ENCODE peak calls at places on chromosomes 12 and 14, in nine cellular contexts. One of them, this sample, is unnamed.

GRCh38 chr12:43113616-43114015 is 438.4 kb downstream of the ADAMTS20 start:
- DNase-seq in left lung: no peak
- DNase-seq in AG04450: no peak
- DNase-seq in HCT116: no peak
- DNase-seq in fibroblast of the aortic adventitia: no peak
- DNase-seq in GM23338: no peak
- DNase-seq in AG04449: no peak
- DNase-seq in cardiac muscle cell: no peak
- DNase-seq in thoracic aorta: no peak
- DNase-seq in this sample: no peak

GRCh38 chr14:101191086-101191881 is 287.8 kb upstream of the RTL1 start:
- DNase-seq in left lung: no peak
- DNase-seq in AG04450: no peak
- DNase-seq in HCT116: no peak
- DNase-seq in fibroblast of the aortic adventitia: no peak
- DNase-seq in GM23338: no peak
- DNase-seq in AG04449: no peak
- DNase-seq in cardiac muscle cell: no peak
- DNase-seq in thoracic aorta: no peak
- DNase-seq in this sample: no peak

GRCh38 chr12:130133851-130134562 is 28.3 kb upstream of the FZD10 start:
- DNase-seq in left lung: no peak
- DNase-seq in AG04450: no peak
- DNase-seq in HCT116: no peak
- DNase-seq in fibroblast of the aortic adventitia: no peak
- DNase-seq in GM23338: no peak
- DNase-seq in AG04449: no peak
- DNase-seq in cardiac muscle cell: no peak
- DNase-seq in thoracic aorta: no peak
- DNase-seq in this sample: no peak

GRCh38 chr14:54664961-54665360 is 98.0 kb downstream of the SAMD4A start:
- DNase-seq in left lung: no peak
- DNase-seq in AG04450: no peak
- DNase-seq in HCT116: no peak
- DNase-seq in fibroblast of the aortic adventitia: no peak
- DNase-seq in GM23338: no peak
- DNase-seq in AG04449: no peak
- DNase-seq in cardiac muscle cell: no peak
- DNase-seq in thoracic aorta: no peak
- DNase-seq in this sample: no peak

GRCh38 chr14:29227631-29228030 is 461.0 kb downstream of the FOXG1 start:
- DNase-seq in left lung: no peak
- DNase-seq in AG04450: no peak
- DNase-seq in HCT116: no peak
- DNase-seq in fibroblast of the aortic adventitia: peak
- DNase-seq in GM23338: no peak
- DNase-seq in AG04449: no peak
- DNase-seq in cardiac muscle cell: peak
- DNase-seq in thoracic aorta: no peak
- DNase-seq in this sample: peak

GRCh38 chr12:122126713-122127597 is 47.1 kb downstream of the IL31 start:
- DNase-seq in left lung: no peak
- DNase-seq in AG04450: no peak
- DNase-seq in HCT116: no peak
- DNase-seq in fibroblast of the aortic adventitia: peak
- DNase-seq in GM23338: peak
- DNase-seq in AG04449: no peak
- DNase-seq in cardiac muscle cell: no peak
- DNase-seq in thoracic aorta: no peak
- DNase-seq in this sample: peak

GRCh38 chr14:21668377-21668776 is 5.2 kb downstream of the OR4E1 start:
- DNase-seq in left lung: no peak
- DNase-seq in AG04450: no peak
- DNase-seq in HCT116: no peak
- DNase-seq in fibroblast of the aortic adventitia: peak
- DNase-seq in GM23338: no peak
- DNase-seq in AG04449: no peak
- DNase-seq in cardiac muscle cell: peak
- DNase-seq in thoracic aorta: no peak
- DNase-seq in this sample: peak

GRCh38 chr14:96187216-96188050 is 17.2 kb upstream of the BDKRB2 start:
- DNase-seq in left lung: no peak
- DNase-seq in AG04450: no peak
- DNase-seq in HCT116: no peak
- DNase-seq in fibroblast of the aortic adventitia: no peak
- DNase-seq in GM23338: no peak
- DNase-seq in AG04449: no peak
- DNase-seq in cardiac muscle cell: no peak
- DNase-seq in thoracic aorta: no peak
- DNase-seq in this sample: no peak

GRCh38 chr14:102985665-102986064 is 63.2 kb downstream of the AMN start:
- DNase-seq in left lung: no peak
- DNase-seq in AG04450: no peak
- DNase-seq in HCT116: no peak
- DNase-seq in fibroblast of the aortic adventitia: peak
- DNase-seq in GM23338: no peak
- DNase-seq in AG04449: no peak
- DNase-seq in cardiac muscle cell: no peak
- DNase-seq in thoracic aorta: no peak
- DNase-seq in this sample: no peak

GRCh38 chr12:93733928-93734327 is 56.8 kb downstream of the CRADD start:
- DNase-seq in left lung: no peak
- DNase-seq in AG04450: no peak
- DNase-seq in HCT116: no peak
- DNase-seq in fibroblast of the aortic adventitia: no peak
- DNase-seq in GM23338: no peak
- DNase-seq in AG04449: no peak
- DNase-seq in cardiac muscle cell: no peak
- DNase-seq in thoracic aorta: no peak
- DNase-seq in this sample: no peak

GRCh38 chr14:99252940-99253868 is 18.8 kb downstream of the BCL11B start:
- DNase-seq in left lung: no peak
- DNase-seq in AG04450: no peak
- DNase-seq in HCT116: no peak
- DNase-seq in fibroblast of the aortic adventitia: no peak
- DNase-seq in GM23338: no peak
- DNase-seq in AG04449: no peak
- DNase-seq in cardiac muscle cell: no peak
- DNase-seq in thoracic aorta: no peak
- DNase-seq in this sample: no peak

GRCh38 chr14:96863327-96863985 is 66.3 kb downstream of the VRK1 start:
- DNase-seq in left lung: no peak
- DNase-seq in AG04450: no peak
- DNase-seq in HCT116: no peak
- DNase-seq in fibroblast of the aortic adventitia: no peak
- DNase-seq in GM23338: peak
- DNase-seq in AG04449: no peak
- DNase-seq in cardiac muscle cell: peak
- DNase-seq in thoracic aorta: no peak
- DNase-seq in this sample: no peak

GRCh38 chr12:77151030-77151429 is 85.7 kb upstream of the E2F7 start:
- DNase-seq in left lung: no peak
- DNase-seq in AG04450: no peak
- DNase-seq in HCT116: no peak
- DNase-seq in fibroblast of the aortic adventitia: no peak
- DNase-seq in GM23338: no peak
- DNase-seq in AG04449: no peak
- DNase-seq in cardiac muscle cell: no peak
- DNase-seq in thoracic aorta: no peak
- DNase-seq in this sample: peak

GRCh38 chr12:40063424-40063823 is 42.5 kb downstream of the SLC2A13 start:
- DNase-seq in left lung: no peak
- DNase-seq in AG04450: no peak
- DNase-seq in HCT116: no peak
- DNase-seq in fibroblast of the aortic adventitia: peak
- DNase-seq in GM23338: no peak
- DNase-seq in AG04449: no peak
- DNase-seq in cardiac muscle cell: peak
- DNase-seq in thoracic aorta: no peak
- DNase-seq in this sample: peak

GRCh38 chr14:30559638-30560071 is 697 bp downstream of the G2E3 start:
- DNase-seq in left lung: no peak
- DNase-seq in AG04450: no peak
- DNase-seq in HCT116: no peak
- DNase-seq in fibroblast of the aortic adventitia: peak
- DNase-seq in GM23338: peak
- DNase-seq in AG04449: no peak
- DNase-seq in cardiac muscle cell: peak
- DNase-seq in thoracic aorta: no peak
- DNase-seq in this sample: peak

GRCh38 chr12:101173197-101173749 is 36.8 kb downstream of the SLC5A8 start:
- DNase-seq in left lung: no peak
- DNase-seq in AG04450: no peak
- DNase-seq in HCT116: no peak
- DNase-seq in fibroblast of the aortic adventitia: no peak
- DNase-seq in GM23338: no peak
- DNase-seq in AG04449: no peak
- DNase-seq in cardiac muscle cell: no peak
- DNase-seq in thoracic aorta: no peak
- DNase-seq in this sample: no peak

GRCh38 chr12:41905703-41906297 is 238.9 kb downstream of the GXYLT1 start:
- DNase-seq in left lung: no peak
- DNase-seq in AG04450: no peak
- DNase-seq in HCT116: no peak
- DNase-seq in fibroblast of the aortic adventitia: no peak
- DNase-seq in GM23338: peak
- DNase-seq in AG04449: no peak
- DNase-seq in cardiac muscle cell: no peak
- DNase-seq in thoracic aorta: no peak
- DNase-seq in this sample: no peak

GRCh38 chr12:54162741-54163140 is 26.0 kb downstream of the SMUG1 start:
- DNase-seq in left lung: no peak
- DNase-seq in AG04450: no peak
- DNase-seq in HCT116: no peak
- DNase-seq in fibroblast of the aortic adventitia: no peak
- DNase-seq in GM23338: no peak
- DNase-seq in AG04449: no peak
- DNase-seq in cardiac muscle cell: no peak
- DNase-seq in thoracic aorta: no peak
- DNase-seq in this sample: no peak

GRCh38 chr12:7076493-7076892 is 15.8 kb downstream of the C1R start:
- DNase-seq in left lung: no peak
- DNase-seq in AG04450: no peak
- DNase-seq in HCT116: no peak
- DNase-seq in fibroblast of the aortic adventitia: no peak
- DNase-seq in GM23338: no peak
- DNase-seq in AG04449: no peak
- DNase-seq in cardiac muscle cell: no peak
- DNase-seq in thoracic aorta: no peak
- DNase-seq in this sample: no peak

GRCh38 chr12:7081037-7081436 is 11.2 kb downstream of the C1R start:
- DNase-seq in left lung: no peak
- DNase-seq in AG04450: no peak
- DNase-seq in HCT116: no peak
- DNase-seq in fibroblast of the aortic adventitia: no peak
- DNase-seq in GM23338: no peak
- DNase-seq in AG04449: no peak
- DNase-seq in cardiac muscle cell: no peak
- DNase-seq in thoracic aorta: no peak
- DNase-seq in this sample: no peak

GRCh38 chr12:7078163-7078562 is 14.1 kb downstream of the C1R start:
- DNase-seq in left lung: no peak
- DNase-seq in AG04450: no peak
- DNase-seq in HCT116: no peak
- DNase-seq in fibroblast of the aortic adventitia: no peak
- DNase-seq in GM23338: no peak
- DNase-seq in AG04449: no peak
- DNase-seq in cardiac muscle cell: no peak
- DNase-seq in thoracic aorta: no peak
- DNase-seq in this sample: no peak

GRCh38 chr12:7083125-7083524 is 9.1 kb downstream of the C1R start:
- DNase-seq in left lung: no peak
- DNase-seq in AG04450: no peak
- DNase-seq in HCT116: no peak
- DNase-seq in fibroblast of the aortic adventitia: no peak
- DNase-seq in GM23338: no peak
- DNase-seq in AG04449: no peak
- DNase-seq in cardiac muscle cell: no peak
- DNase-seq in thoracic aorta: no peak
- DNase-seq in this sample: no peak

DNA sequence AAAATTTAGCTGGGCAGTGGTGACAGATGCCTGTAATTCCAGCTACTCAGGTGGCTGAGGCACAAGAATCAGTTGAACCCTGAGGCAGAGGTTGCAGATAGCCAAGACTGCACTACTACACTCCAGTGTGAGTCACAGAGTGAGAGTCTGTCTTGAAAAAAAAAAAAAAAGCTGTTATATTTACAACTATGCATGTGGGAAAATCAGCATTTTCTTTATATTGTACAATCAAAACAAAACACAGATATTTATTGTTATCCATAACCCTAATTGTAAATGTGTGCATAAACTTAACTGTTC is 12.5 kb downstream of the C1R start:
- DNase-seq in left lung: no peak
- DNase-seq in AG04450: peak
- DNase-seq in HCT116: no peak
- DNase-seq in fibroblast of the aortic adventitia: peak
- DNase-seq in GM23338: no peak
- DNase-seq in AG04449: no peak
- DNase-seq in cardiac muscle cell: peak
- DNase-seq in thoracic aorta: no peak
- DNase-seq in this sample: peak
- TF ChIP-seq CTCF in left lung: no peak
- TF ChIP-seq CTCF in AG04450: no peak
- TF ChIP-seq CTCF in HCT116: no peak
- TF ChIP-seq CTCF in fibroblast of the aortic adventitia: no peak
- TF ChIP-seq CTCF in GM23338: no peak
- TF ChIP-seq CTCF in AG04449: no peak
- TF ChIP-seq CTCF in cardiac muscle cell: no peak
- TF ChIP-seq CTCF in thoracic aorta: no peak
- TF ChIP-seq CTCF in this sample: no peak

GRCh38 chr12:71754461-71755145 is at the start of gene RAB21:
- DNase-seq in left lung: peak
- DNase-seq in AG04450: peak
- DNase-seq in HCT116: peak
- DNase-seq in fibroblast of the aortic adventitia: peak
- DNase-seq in GM23338: peak
- DNase-seq in AG04449: peak
- DNase-seq in cardiac muscle cell: peak
- DNase-seq in thoracic aorta: peak
- DNase-seq in this sample: peak
- H3K4me3 ChIP-seq in left lung: peak
- H3K4me3 ChIP-seq in AG04450: peak
- H3K4me3 ChIP-seq in HCT116: peak
- H3K4me3 ChIP-seq in fibroblast of the aortic adventitia: peak
- H3K4me3 ChIP-seq in GM23338: peak
- H3K4me3 ChIP-seq in AG04449: peak
- H3K4me3 ChIP-seq in cardiac muscle cell: peak
- H3K4me3 ChIP-seq in thoracic aorta: peak
- H3K4me3 ChIP-seq in this sample: peak

GRCh38 chr14:66746316-66747006 is 238.5 kb downstream of the GPHN start:
- DNase-seq in left lung: no peak
- DNase-seq in AG04450: peak
- DNase-seq in HCT116: peak
- DNase-seq in fibroblast of the aortic adventitia: peak
- DNase-seq in GM23338: peak
- DNase-seq in AG04449: peak
- DNase-seq in cardiac muscle cell: peak
- DNase-seq in thoracic aorta: no peak
- DNase-seq in this sample: peak
- TF ChIP-seq CTCF in left lung: peak
- TF ChIP-seq CTCF in AG04450: peak
- TF ChIP-seq CTCF in HCT116: peak
- TF ChIP-seq CTCF in fibroblast of the aortic adventitia: peak
- TF ChIP-seq CTCF in GM23338: peak
- TF ChIP-seq CTCF in AG04449: peak
- TF ChIP-seq CTCF in cardiac muscle cell: peak
- TF ChIP-seq CTCF in thoracic aorta: peak
- TF ChIP-seq CTCF in this sample: peak

GRCh38 chr12:63821781-63822251 is 22.7 kb upstream of the SRGAP1 start:
- DNase-seq in left lung: peak
- DNase-seq in AG04450: no peak
- DNase-seq in HCT116: no peak
- DNase-seq in fibroblast of the aortic adventitia: peak
- DNase-seq in GM23338: peak
- DNase-seq in AG04449: no peak
- DNase-seq in cardiac muscle cell: peak
- DNase-seq in thoracic aorta: no peak
- DNase-seq in this sample: no peak
- H3K4me3 ChIP-seq in left lung: peak
- H3K4me3 ChIP-seq in AG04450: peak
- H3K4me3 ChIP-seq in HCT116: no peak
- H3K4me3 ChIP-seq in fibroblast of the aortic adventitia: peak
- H3K4me3 ChIP-seq in GM23338: peak
- H3K4me3 ChIP-seq in AG04449: peak
- H3K4me3 ChIP-seq in cardiac muscle cell: no peak
- H3K4me3 ChIP-seq in thoracic aorta: peak
- H3K4me3 ChIP-seq in this sample: peak